ENCODE peak calls at places on chromosomes 7 and 10, in five cellular contexts. C is non-pigmented ciliary epithelial cell; N is HEK293T; S is lower leg skin; H is CD4-positive, alpha-beta T cell. O is an unnamed sample.

GRCh38 chr10:78435484-78436222 is 402.0 kb downstream of the RPS24 start:
- DNase-seq in C (no peak), S (peak; percentile 52), H (no peak), N (no peak), O (no peak)

GRCh38 chr7:56188823-56189346 is 72.7 kb upstream of the NUPR2 start:
- DNase-seq in N (no peak), H (no peak), C (no peak), S (no peak), O (no peak)

GRCh38 chr7:77765906-77766800 is 32.1 kb downstream of the TMEM60 start:
- DNase-seq in S (no peak), H (no peak), C (no peak), N (no peak), O (no peak)

GRCh38 chr10:68233045-68233444 is 1.1 kb upstream of the ATOH7 start:
- DNase-seq in S (no peak), N (no peak), C (no peak), H (no peak), O (no peak)

GRCh38 chr7:106444068-106444655 is 159.4 kb upstream of the NAMPT start:
- DNase-seq in C (no peak), S (no peak), H (no peak), N (no peak), O (no peak)

GRCh38 chr7:34075976-34076375 is 170.6 kb downstream of the BMPER start:
- DNase-seq in C (no peak), S (no peak), N (no peak), H (no peak), O (no peak)

GRCh38 chr10:317219-317868 is 182.1 kb downstream of the ZMYND11 start:
- DNase-seq in C (no peak), H (no peak), N (no peak), S (no peak), O (no peak)

GRCh38 chr7:64485623-64486022 is 77.2 kb downstream of the ZNF680 start:
- DNase-seq in H (no peak), N (no peak), S (no peak), C (no peak), O (no peak)

GRCh38 chr10:129614341-129614740 is 147.3 kb downstream of the MGMT start:
- DNase-seq in N (no peak), S (no peak), H (no peak), C (no peak), O (no peak)

GRCh38 chr7:101911800-101912705 is 94.6 kb downstream of the CUX1 start:
- DNase-seq in H (no peak), C (peak; percentile 44), S (no peak), N (no peak), O (no peak)

GRCh38 chr7:107661865-107662379 is 1.3 kb downstream of the SLC26A4 start:
- DNase-seq in C (no peak), N (no peak), S (no peak), H (no peak), O (no peak)

GRCh38 chr10:117684673-117685211 is 142.2 kb downstream of the EMX2 start:
- DNase-seq in N (peak; percentile 63), S (peak; percentile 91), C (no peak), H (no peak), O (no peak)

GRCh38 chr10:56928717-56929116 is 567.7 kb upstream of the ZWINT start:
- DNase-seq in H (no peak), C (no peak), N (no peak), S (no peak), O (no peak)

GRCh38 chr10:99612167-99612831 is 7.9 kb downstream of the SLC25A28 start:
- DNase-seq in S (no peak), N (peak; percentile 77), C (peak; percentile 26), H (no peak), O (no peak)

GRCh38 chr10:71665456-71665855 is 54.1 kb downstream of the C10orf105 start:
- DNase-seq in C (no peak), H (no peak), N (no peak), S (no peak), O (no peak)

GRCh38 chr7:44213872-44214595 is 13.3 kb downstream of the YKT6 start:
- DNase-seq in H (no peak), S (peak; percentile 75), C (no peak), N (peak; percentile 65), O (no peak)

GRCh38 chr7:24851791-24852190 is 94.5 kb upstream of the GSDME start:
- DNase-seq in S (no peak), H (no peak), C (no peak), N (no peak), O (no peak)

GRCh38 chr7:137981668-137982067 is 20.2 kb downstream of the CREB3L2 start:
- DNase-seq in C (no peak), H (no peak), S (no peak), N (no peak), O (no peak)

GRCh38 chr7:20146461-20146860 is 70.7 kb downstream of the MACC1 start:
- DNase-seq in N (no peak), C (no peak), S (no peak), H (no peak), O (no peak)

GRCh38 chr7:30862987-30863693 is 48.5 kb upstream of the AQP1 start:
- DNase-seq in H (no peak), S (no peak), C (no peak), N (no peak), O (no peak)

GRCh38 chr7:123070702-123071286 is 75.3 kb upstream of the TAS2R16 start:
- DNase-seq in N (peak; percentile 20), C (no peak), S (no peak), H (no peak), O (no peak)

GRCh38 chr7:2796358-2797352 is 47.5 kb downstream of the GNA12 start:
- DNase-seq in C (no peak), N (no peak), S (peak; percentile 95), H (no peak), O (no peak)

GRCh38 chr7:135758531-135758932 is 9.9 kb upstream of the FAM180A start:
- DNase-seq in N (no peak), C (no peak), H (no peak), S (no peak), O (no peak)

GRCh38 chr7:24700446-24701044 is 56.7 kb downstream of the GSDME start:
- DNase-seq in C (peak; percentile 28), H (no peak), N (no peak), S (no peak), O (no peak)

O was measured in thoracic aorta.